ENCODE peak calls at places on chromosomes 12 and 14, in seven cellular contexts. V is SK-N-SH, Z is GM20000, H is type B pancreatic cell, N is cardiac fibroblast, A is neural crest cell, G is nephron progenitor cell. P is an unnamed sample.

GRCh38 chr12:47244730-47245285 is 165.0 kb upstream of the AMIGO2 start:
- DNase-seq in V (no peak), Z (no peak), H (no peak), N (no peak), A (no peak), G (no peak), P (no peak)

GRCh38 chr12:132413931-132414588 is 75.9 kb upstream of the FBRSL1 start:
- DNase-seq in V (peak; percentile 81), Z (peak; percentile 68), H (no peak), N (no peak), A (peak; percentile 50), G (peak; percentile 76), P (no peak)

GRCh38 chr14:65704850-65705249 is 292.3 kb downstream of the FUT8 start:
- DNase-seq in V (no peak), Z (peak; percentile 26), H (no peak), N (peak; percentile 29), A (no peak), G (no peak), P (peak; percentile 66)

GRCh38 chr12:65232490-65233077 is 45.9 kb upstream of the MSRB3 start:
- DNase-seq in V (peak; percentile 12), Z (peak; percentile 9), H (no peak), N (peak; percentile 51), A (no peak), G (no peak), P (no peak)

GRCh38 chr14:61462566-61463195 is 141.3 kb downstream of the PRKCH start:
- DNase-seq in V (peak; percentile 70), Z (no peak), H (no peak), N (peak; percentile 92), A (no peak), G (no peak), P (no peak)

GRCh38 chr14:54088271-54088670 is 131.6 kb upstream of the BMP4 start:
- DNase-seq in V (no peak), Z (no peak), H (no peak), N (no peak), A (no peak), G (no peak), P (no peak)

GRCh38 chr12:124524231-124524925 is 43.0 kb downstream of the NCOR2 start:
- DNase-seq in V (no peak), Z (no peak), H (no peak), N (peak; percentile 70), A (no peak), G (no peak), P (no peak)

GRCh38 chr14:61719344-61720301 is 24.3 kb downstream of the HIF1A start:
- DNase-seq in V (no peak), Z (no peak), H (no peak), N (no peak), A (no peak), G (no peak), P (no peak)

GRCh38 chr14:77158175-77158908 is 16.8 kb upstream of the ZDHHC22 start:
- DNase-seq in V (peak; percentile 76), Z (no peak), H (no peak), N (peak; percentile 71), A (peak; percentile 45), G (peak; percentile 53), P (no peak)

GRCh38 chr12:54140958-54141388 is 47.8 kb downstream of the SMUG1 start:
- DNase-seq in V (no peak), Z (no peak), H (no peak), N (peak; percentile 18), A (no peak), G (no peak), P (no peak)

GRCh38 chr12:84694111-84694510 is 218.5 kb downstream of the SLC6A15 start:
- DNase-seq in V (no peak), Z (no peak), H (no peak), N (no peak), A (no peak), G (no peak), P (no peak)

GRCh38 chr12:131711551-131712205 is 788 bp downstream of the SFSWAP start:
- DNase-seq in V (no peak), Z (no peak), H (no peak), N (no peak), A (no peak), G (peak; percentile 26), P (peak; percentile 9)

GRCh38 chr12:85809500-85809899 is 26.7 kb downstream of the RASSF9 start:
- DNase-seq in V (no peak), Z (no peak), H (no peak), N (no peak), A (no peak), G (no peak), P (no peak)

GRCh38 chr14:99578541-99579044 is 25.4 kb downstream of the CCDC85C start:
- DNase-seq in V (no peak), Z (no peak), H (no peak), N (peak; percentile 28), A (no peak), G (no peak), P (no peak)

GRCh38 chr14:77508876-77509275 is 10.3 kb upstream of the ISM2 start:
- DNase-seq in V (no peak), Z (no peak), H (no peak), N (no peak), A (no peak), G (no peak), P (no peak)

GRCh38 chr12:94768398-94769039 is 118.2 kb upstream of the TMCC3 start:
- DNase-seq in V (no peak), Z (no peak), H (no peak), N (no peak), A (no peak), G (no peak), P (no peak)

GRCh38 chr12:38120438-38120837 is 196.1 kb upstream of the ALG10B start:
- DNase-seq in V (no peak), Z (no peak), H (no peak), N (no peak), A (no peak), G (no peak), P (no peak)

GRCh38 chr12:121021754-121022153 is 5.5 kb upstream of the C12orf43 start:
- DNase-seq in V (no peak), Z (no peak), H (no peak), N (no peak), A (no peak), G (no peak), P (no peak)

GRCh38 chr12:95412826-95413311 is 61.1 kb upstream of the METAP2 start:
- DNase-seq in V (no peak), Z (no peak), H (no peak), N (peak; percentile 82), A (no peak), G (no peak), P (no peak)

GRCh38 chr12:53208435-53208834 is 1.4 kb upstream of the ITGB7 start:
- DNase-seq in V (no peak), Z (no peak), H (no peak), N (no peak), A (no peak), G (no peak), P (no peak)

GRCh38 chr12:46891306-46891705 is 65.5 kb upstream of the SLC38A4 start:
- DNase-seq in V (no peak), Z (no peak), H (no peak), N (no peak), A (no peak), G (no peak), P (no peak)

GRCh38 chr12:55847033-55847432 is 4.3 kb upstream of the MMP19 start:
- DNase-seq in V (no peak), Z (no peak), H (no peak), N (peak; percentile 80), A (no peak), G (no peak), P (peak; percentile 70)

GRCh38 chr14:61751475-61751989 is 10.7 kb upstream of the SNAPC1 start:
- DNase-seq in V (no peak), Z (no peak), H (no peak), N (peak; percentile 31), A (no peak), G (no peak), P (no peak)

GRCh38 chr12:105273601-105274000 is 37.6 kb upstream of the APPL2 start:
- DNase-seq in V (no peak), Z (no peak), H (no peak), N (no peak), A (no peak), G (no peak), P (no peak)

GRCh38 chr14:65958664-65959562 is 527.3 kb upstream of the CCDC196 start:
- DNase-seq in V (peak; percentile 49), Z (peak; percentile 52), H (no peak), N (peak; percentile 47), A (no peak), G (no peak), P (no peak)

GRCh38 chr14:91884664-91885063 is 17.3 kb upstream of the TC2N start:
- DNase-seq in V (no peak), Z (no peak), H (no peak), N (peak; percentile 68), A (no peak), G (no peak), P (no peak)

GRCh38 chr12:95204141-95204866 is 13.0 kb downstream of the FGD6 start:
- DNase-seq in V (no peak), Z (no peak), H (no peak), N (peak; percentile 92), A (no peak), G (no peak), P (no peak)

GRCh38 chr14:22997676-22998323 is 12.1 kb downstream of the C14orf93 start:
- DNase-seq in V (peak; percentile 9), Z (no peak), H (no peak), N (no peak), A (no peak), G (no peak), P (no peak)

GRCh38 chr12:111268738-111269572 is 99.9 kb downstream of the PHETA1 start:
- DNase-seq in V (peak; percentile 60), Z (peak; percentile 34), H (no peak), N (no peak), A (peak; percentile 20), G (peak; percentile 30), P (peak; percentile 44)
- TF ChIP-seq CTCF in V (peak; percentile 63), Z (no peak), H (peak; percentile 72), N (peak; percentile 60), A (peak; percentile 61), G (peak; percentile 51), P (peak; percentile 79)

DNA sequence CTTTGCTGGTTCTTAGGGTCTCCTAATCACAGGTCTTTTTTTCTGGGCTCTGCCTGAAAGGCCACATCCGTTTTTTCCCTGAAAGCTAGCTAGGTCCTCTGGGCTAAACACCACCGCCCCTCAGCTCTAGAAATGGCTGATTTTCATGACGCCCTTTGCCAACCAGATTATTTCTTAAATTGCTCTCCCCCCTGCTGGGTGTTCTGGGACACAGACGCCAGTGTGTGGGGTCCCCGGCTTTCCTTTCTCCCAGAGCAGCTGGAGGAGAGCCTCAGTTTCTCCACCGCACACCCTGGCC is 45.3 kb upstream of the ATP23 start:
- DNase-seq in V (no peak), Z (no peak), H (no peak), N (peak; percentile 63), A (no peak), G (no peak), P (no peak)
- TF ChIP-seq CTCF in V (no peak), Z (no peak), H (no peak), N (no peak), A (no peak), G (no peak), P (no peak)

GRCh38 chr12:3496964-3497363 is 6.0 kb downstream of the PRMT8 start:
- DNase-seq in V (peak; percentile 36), Z (no peak), H (no peak), N (no peak), A (no peak), G (no peak), P (peak; percentile 6)
- TF ChIP-seq CTCF in V (peak; percentile 10), Z (no peak), H (peak; percentile 51), N (no peak), A (peak; percentile 57), G (no peak), P (no peak)

GRCh38 chr14:63203618-63204406 is 431 bp upstream of the RHOJ start:
- DNase-seq in V (peak; percentile 34), Z (no peak), H (peak; percentile 79), N (peak; percentile 99), A (peak; percentile 55), G (peak; percentile 59), P (no peak)
- TF ChIP-seq CTCF in V (peak; percentile 44), Z (no peak), H (peak; percentile 41), N (no peak), A (peak; percentile 16), G (peak; percentile 10), P (no peak)

P was measured in activated CD8-positive, alpha-beta T cell treated with anti-CD3 and anti-CD28 coated beads for 36 hours.